ENCODE peak calls at places on chromosomes 1 and 21, in seven cellular contexts. One of them, this sample, is unnamed.

GRCh38 chr1:18923721-18924610 is 21.6 kb upstream of the ALDH4A1 start:
- DNase-seq in H1: no peak
- DNase-seq in HCT116: no peak
- DNase-seq in SK-N-SH: peak; percentile 90
- DNase-seq in GM12878: no peak
- DNase-seq in K562: no peak
- DNase-seq in HepG2: no peak
- DNase-seq in this sample: no peak

GRCh38 chr1:52571783-52572182 is 18.9 kb upstream of the TUT4 start:
- DNase-seq in H1: no peak
- DNase-seq in HCT116: no peak
- DNase-seq in SK-N-SH: no peak
- DNase-seq in GM12878: no peak
- DNase-seq in K562: peak; percentile 50
- DNase-seq in HepG2: peak; percentile 69
- DNase-seq in this sample: no peak

GRCh38 chr21:44575307-44576024 is 1.9 kb downstream of the KRTAP10-4 start:
- DNase-seq in H1: no peak
- DNase-seq in HCT116: no peak
- DNase-seq in SK-N-SH: no peak
- DNase-seq in GM12878: no peak
- DNase-seq in K562: no peak
- DNase-seq in HepG2: no peak
- DNase-seq in this sample: no peak

GRCh38 chr1:27831568-27832410 is 1.2 kb downstream of the PPP1R8 start:
- DNase-seq in H1: no peak
- DNase-seq in HCT116: peak; percentile 7
- DNase-seq in SK-N-SH: no peak
- DNase-seq in GM12878: no peak
- DNase-seq in K562: no peak
- DNase-seq in HepG2: peak; percentile 21
- DNase-seq in this sample: no peak

GRCh38 chr21:40765771-40766170 is 81.2 kb downstream of the DSCAM start:
- DNase-seq in H1: no peak
- DNase-seq in HCT116: no peak
- DNase-seq in SK-N-SH: no peak
- DNase-seq in GM12878: no peak
- DNase-seq in K562: no peak
- DNase-seq in HepG2: no peak
- DNase-seq in this sample: no peak

GRCh38 chr1:232369451-232369850 is 260.5 kb downstream of the SIPA1L2 start:
- DNase-seq in H1: no peak
- DNase-seq in HCT116: no peak
- DNase-seq in SK-N-SH: no peak
- DNase-seq in GM12878: no peak
- DNase-seq in K562: no peak
- DNase-seq in HepG2: no peak
- DNase-seq in this sample: no peak

GRCh38 chr1:235052067-235053008 is 76.3 kb downstream of the TOMM20 start:
- DNase-seq in H1: no peak
- DNase-seq in HCT116: no peak
- DNase-seq in SK-N-SH: no peak
- DNase-seq in GM12878: no peak
- DNase-seq in K562: no peak
- DNase-seq in HepG2: no peak
- DNase-seq in this sample: no peak

GRCh38 chr1:29650041-29650400 is 413.7 kb downstream of the PTPRU start:
- DNase-seq in H1: no peak
- DNase-seq in HCT116: no peak
- DNase-seq in SK-N-SH: no peak
- DNase-seq in GM12878: no peak
- DNase-seq in K562: no peak
- DNase-seq in HepG2: no peak
- DNase-seq in this sample: no peak

GRCh38 chr1:28663871-28664470 is 4.6 kb upstream of the GMEB1 start:
- DNase-seq in H1: no peak
- DNase-seq in HCT116: no peak
- DNase-seq in SK-N-SH: no peak
- DNase-seq in GM12878: no peak
- DNase-seq in K562: no peak
- DNase-seq in HepG2: no peak
- DNase-seq in this sample: no peak

GRCh38 chr1:97238816-97239215 is 517.2 kb downstream of the PTBP2 start:
- DNase-seq in H1: no peak
- DNase-seq in HCT116: no peak
- DNase-seq in SK-N-SH: no peak
- DNase-seq in GM12878: no peak
- DNase-seq in K562: no peak
- DNase-seq in HepG2: no peak
- DNase-seq in this sample: no peak

GRCh38 chr1:184210048-184210447 is 158.5 kb downstream of the TSEN15 start:
- DNase-seq in H1: no peak
- DNase-seq in HCT116: no peak
- DNase-seq in SK-N-SH: no peak
- DNase-seq in GM12878: no peak
- DNase-seq in K562: no peak
- DNase-seq in HepG2: no peak
- DNase-seq in this sample: no peak

GRCh38 chr1:42646056-42646455 is 12.2 kb upstream of the PPIH start:
- DNase-seq in H1: no peak
- DNase-seq in HCT116: no peak
- DNase-seq in SK-N-SH: no peak
- DNase-seq in GM12878: no peak
- DNase-seq in K562: no peak
- DNase-seq in HepG2: no peak
- DNase-seq in this sample: no peak

GRCh38 chr1:236282719-236283118 is 961 bp upstream of the ERO1B start:
- DNase-seq in H1: no peak
- DNase-seq in HCT116: no peak
- DNase-seq in SK-N-SH: no peak
- DNase-seq in GM12878: no peak
- DNase-seq in K562: no peak
- DNase-seq in HepG2: no peak
- DNase-seq in this sample: no peak

GRCh38 chr1:184462170-184462569 is 75.3 kb downstream of the C1orf21 start:
- DNase-seq in H1: no peak
- DNase-seq in HCT116: no peak
- DNase-seq in SK-N-SH: peak; percentile 5
- DNase-seq in GM12878: no peak
- DNase-seq in K562: no peak
- DNase-seq in HepG2: no peak
- DNase-seq in this sample: no peak

GRCh38 chr1:19096036-19096833 is 113.8 kb downstream of the UBR4 start:
- DNase-seq in H1: no peak
- DNase-seq in HCT116: peak; percentile 6
- DNase-seq in SK-N-SH: peak; percentile 37
- DNase-seq in GM12878: no peak
- DNase-seq in K562: no peak
- DNase-seq in HepG2: peak; percentile 24
- DNase-seq in this sample: peak; percentile 54

DNA sequence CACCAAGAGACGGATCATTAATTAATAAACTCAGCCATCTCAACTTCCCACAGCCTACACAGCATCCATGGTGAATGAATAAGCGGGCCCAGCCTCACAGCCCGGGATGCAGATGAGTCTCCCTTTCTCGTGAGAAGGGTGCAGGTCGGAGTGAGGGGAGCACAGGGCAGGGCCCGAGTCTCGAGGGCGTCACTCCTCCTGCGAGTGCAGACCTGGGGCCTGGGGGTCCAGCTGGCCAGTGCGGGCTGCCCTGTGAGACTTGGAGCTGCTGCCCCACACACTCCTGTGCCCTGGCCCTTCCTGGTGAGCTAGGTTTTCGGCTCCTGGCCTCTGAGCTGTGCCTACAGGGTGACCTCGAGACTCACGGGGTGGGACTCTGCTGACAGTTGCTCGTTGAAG is 74.7 kb downstream of the AJAP1 start:
- DNase-seq in H1: no peak
- DNase-seq in HCT116: no peak
- DNase-seq in SK-N-SH: no peak
- DNase-seq in GM12878: no peak
- DNase-seq in K562: no peak
- DNase-seq in HepG2: no peak
- DNase-seq in this sample: no peak
- TF ChIP-seq JUND in H1: no peak
- TF ChIP-seq JUND in HCT116: no peak
- TF ChIP-seq JUND in SK-N-SH: no peak
- TF ChIP-seq JUND in GM12878: no peak
- TF ChIP-seq JUND in K562: no peak
- TF ChIP-seq JUND in HepG2: no peak
- TF ChIP-seq JUND in this sample: no peak

DNA sequence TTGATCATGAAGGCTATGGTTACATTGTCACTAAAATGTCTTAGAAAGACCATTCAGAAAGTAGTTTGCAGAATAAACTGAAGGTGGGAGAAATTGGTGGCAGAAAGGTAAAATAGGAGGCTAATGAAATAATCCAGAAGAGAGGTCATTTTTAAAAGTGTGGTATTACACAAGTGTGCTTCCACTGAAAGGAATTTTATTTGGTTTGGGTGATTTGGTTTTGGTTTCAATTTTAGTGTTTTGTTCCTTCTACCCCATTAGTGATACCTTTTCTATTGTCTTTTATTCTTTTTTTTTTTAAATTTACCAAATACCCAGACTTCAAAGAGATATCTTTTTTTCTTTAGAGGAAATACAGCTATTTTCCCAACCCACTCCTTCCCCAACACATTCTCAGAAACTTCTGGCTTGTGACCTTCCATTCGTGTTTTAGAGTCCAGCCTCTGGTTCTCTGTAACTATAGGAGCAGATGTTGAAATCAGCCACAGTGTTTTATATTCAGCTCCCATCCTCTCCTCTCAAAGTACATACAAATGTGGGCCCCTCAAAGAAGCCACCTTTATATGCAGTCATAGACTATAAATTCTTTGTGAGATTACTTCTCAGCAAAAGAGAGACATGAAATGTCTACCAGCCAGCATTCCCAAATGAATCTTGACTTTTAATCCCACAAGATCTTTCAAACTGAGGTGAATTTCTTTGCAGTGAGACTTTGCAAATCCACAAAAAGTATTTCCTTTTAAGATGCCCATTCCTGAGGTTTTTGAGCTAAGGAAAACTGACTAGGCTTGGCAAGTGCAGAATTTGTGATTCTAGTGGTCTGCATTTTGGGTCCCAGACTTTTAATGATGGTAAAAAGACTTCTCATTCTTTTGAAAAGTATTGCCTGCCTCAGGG is 42.0 kb upstream of the PALMD start:
- DNase-seq in H1: no peak
- DNase-seq in HCT116: no peak
- DNase-seq in SK-N-SH: no peak
- DNase-seq in GM12878: no peak
- DNase-seq in K562: no peak
- DNase-seq in HepG2: no peak
- DNase-seq in this sample: no peak
- TF ChIP-seq JUND in H1: no peak
- TF ChIP-seq JUND in HCT116: no peak
- TF ChIP-seq JUND in SK-N-SH: no peak
- TF ChIP-seq JUND in GM12878: no peak
- TF ChIP-seq JUND in K562: no peak
- TF ChIP-seq JUND in HepG2: no peak
- TF ChIP-seq JUND in this sample: no peak

DNA sequence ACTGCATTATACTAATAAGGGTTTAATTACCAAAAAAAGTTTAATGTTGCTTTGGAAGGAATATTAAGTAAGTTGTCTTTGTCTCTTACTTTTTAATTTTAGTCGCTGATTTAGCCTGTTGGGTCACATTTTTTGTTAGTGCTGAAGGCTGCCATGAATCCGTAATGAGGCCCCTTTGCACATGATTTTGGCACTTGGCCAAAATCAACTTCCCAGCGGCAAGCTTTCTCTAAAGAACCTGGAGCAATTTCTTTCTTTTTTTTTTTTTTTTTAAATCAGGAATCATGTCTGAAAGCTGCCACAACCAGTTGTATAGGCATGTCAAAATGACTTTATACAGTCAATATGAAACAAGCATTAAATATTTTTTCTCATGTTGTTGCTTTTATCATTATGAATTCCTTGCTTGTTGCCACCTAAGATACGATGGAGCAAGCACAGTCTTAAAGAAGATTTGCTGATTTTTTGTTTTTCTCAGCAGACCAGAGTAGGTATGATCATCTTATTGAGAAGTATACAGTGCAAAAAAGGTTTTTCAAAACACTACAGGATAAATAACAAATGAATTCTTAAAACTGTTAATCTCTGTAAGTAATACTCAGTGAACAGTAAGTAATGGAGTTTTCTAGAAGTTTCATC is 690.4 kb downstream of the USP25 start:
- DNase-seq in H1: no peak
- DNase-seq in HCT116: no peak
- DNase-seq in SK-N-SH: peak; percentile 7
- DNase-seq in GM12878: no peak
- DNase-seq in K562: no peak
- DNase-seq in HepG2: peak; percentile 9
- DNase-seq in this sample: peak; percentile 74
- TF ChIP-seq JUND in H1: no peak
- TF ChIP-seq JUND in HCT116: no peak
- TF ChIP-seq JUND in SK-N-SH: no peak
- TF ChIP-seq JUND in GM12878: no peak
- TF ChIP-seq JUND in K562: no peak
- TF ChIP-seq JUND in HepG2: no peak
- TF ChIP-seq JUND in this sample: no peak

GRCh38 chr1:101846820-101847219 is 149.9 kb downstream of the OLFM3 start:
- DNase-seq in H1: peak; percentile 51
- DNase-seq in HCT116: no peak
- DNase-seq in SK-N-SH: peak; percentile 9
- DNase-seq in GM12878: no peak
- DNase-seq in K562: no peak
- DNase-seq in HepG2: no peak
- DNase-seq in this sample: no peak
- TF ChIP-seq JUND in H1: no peak
- TF ChIP-seq JUND in HCT116: no peak
- TF ChIP-seq JUND in SK-N-SH: no peak
- TF ChIP-seq JUND in GM12878: no peak
- TF ChIP-seq JUND in K562: no peak
- TF ChIP-seq JUND in HepG2: no peak
- TF ChIP-seq JUND in this sample: no peak

DNA sequence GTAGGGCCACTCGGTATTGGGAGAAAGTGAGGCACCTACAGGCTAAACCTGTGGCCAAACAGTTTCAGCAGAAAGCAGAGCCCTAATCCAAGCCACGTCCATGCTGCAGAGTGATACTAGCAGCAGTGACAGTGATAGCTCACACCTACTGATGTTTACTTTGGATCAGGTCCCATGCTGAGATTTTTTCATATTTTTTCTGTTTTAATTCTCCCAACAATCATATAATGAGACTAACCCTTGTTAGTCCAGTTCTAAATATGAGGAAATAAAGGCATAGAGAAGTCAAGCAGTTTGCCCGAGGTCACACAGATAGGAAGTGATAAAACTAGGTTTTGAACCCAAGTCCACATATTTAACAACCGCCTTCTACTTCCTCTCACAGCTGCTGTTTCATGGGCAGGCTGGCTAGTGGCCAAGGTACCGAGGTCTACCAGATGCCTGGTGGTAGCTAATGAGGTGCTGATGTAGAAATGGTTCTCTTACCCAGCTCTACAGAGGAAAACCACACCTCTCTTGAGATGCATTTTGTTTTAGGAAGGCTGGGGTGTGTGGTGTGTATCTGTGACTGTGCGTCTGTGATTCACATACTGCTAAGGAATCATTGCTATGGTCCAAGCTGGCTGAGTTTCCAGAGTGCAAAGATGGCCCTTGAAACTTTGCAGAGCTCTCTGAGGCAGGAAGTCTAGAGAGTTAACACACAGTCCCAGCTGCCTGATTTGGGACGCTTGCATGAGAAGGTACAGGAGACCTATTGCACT is 80.3 kb upstream of the ARTN start:
- DNase-seq in H1: no peak
- DNase-seq in HCT116: no peak
- DNase-seq in SK-N-SH: peak; percentile 76
- DNase-seq in GM12878: peak; percentile 87
- DNase-seq in K562: no peak
- DNase-seq in HepG2: no peak
- DNase-seq in this sample: no peak
- TF ChIP-seq JUND in H1: no peak
- TF ChIP-seq JUND in HCT116: no peak
- TF ChIP-seq JUND in SK-N-SH: peak; percentile 2
- TF ChIP-seq JUND in GM12878: no peak
- TF ChIP-seq JUND in K562: no peak
- TF ChIP-seq JUND in HepG2: no peak
- TF ChIP-seq JUND in this sample: no peak